ENCODE peak calls at places on chromosomes 5 and 9, in ten cellular contexts. One of them, this sample, is unnamed.

GRCh38 chr5:91474201-91474600 is 91.1 kb upstream of the ARRDC3 start:
- DNase-seq in NCI-H748 treated with DMSO at 0.1 percent for 48 hours: no peak
- DNase-seq in stimulated activated effector memory CD8-positive, alpha-beta T cell treated with anti-CD3 and anti-CD28 coated beads, Interleukin-12 subunit alpha, Interleukin-12 subunit beta, amount 100 ng/mL, for 72 hours: no peak
- DNase-seq in activated CD4-positive, alpha-beta T cell treated with anti-CD3 and anti-CD28 coated beads, Interleukin-2, amount 50 U/mL, for 4 hours: no peak
- DNase-seq in islet precursor cell: no peak
- DNase-seq in head of caudate nucleus: no peak
- DNase-seq in right atrium auricular region: no peak
- DNase-seq in NCI-H345: no peak
- DNase-seq in memory B cell: no peak
- DNase-seq in hepatocyte: no peak
- DNase-seq in this sample: no peak

GRCh38 chr9:20492772-20493171 is 129.5 kb downstream of the MLLT3 start:
- DNase-seq in NCI-H748 treated with DMSO at 0.1 percent for 48 hours: no peak
- DNase-seq in stimulated activated effector memory CD8-positive, alpha-beta T cell treated with anti-CD3 and anti-CD28 coated beads, Interleukin-12 subunit alpha, Interleukin-12 subunit beta, amount 100 ng/mL, for 72 hours: no peak
- DNase-seq in activated CD4-positive, alpha-beta T cell treated with anti-CD3 and anti-CD28 coated beads, Interleukin-2, amount 50 U/mL, for 4 hours: no peak
- DNase-seq in islet precursor cell: no peak
- DNase-seq in head of caudate nucleus: no peak
- DNase-seq in right atrium auricular region: no peak
- DNase-seq in NCI-H345: no peak
- DNase-seq in memory B cell: no peak
- DNase-seq in hepatocyte: no peak
- DNase-seq in this sample: no peak

GRCh38 chr5:155616779-155617392 is 603.3 kb downstream of the KIF4B start:
- DNase-seq in NCI-H748 treated with DMSO at 0.1 percent for 48 hours: peak
- DNase-seq in stimulated activated effector memory CD8-positive, alpha-beta T cell treated with anti-CD3 and anti-CD28 coated beads, Interleukin-12 subunit alpha, Interleukin-12 subunit beta, amount 100 ng/mL, for 72 hours: peak
- DNase-seq in activated CD4-positive, alpha-beta T cell treated with anti-CD3 and anti-CD28 coated beads, Interleukin-2, amount 50 U/mL, for 4 hours: peak
- DNase-seq in islet precursor cell: peak
- DNase-seq in head of caudate nucleus: peak
- DNase-seq in right atrium auricular region: no peak
- DNase-seq in NCI-H345: peak
- DNase-seq in memory B cell: peak
- DNase-seq in hepatocyte: peak
- DNase-seq in this sample: no peak

GRCh38 chr9:90053027-90053426 is 448.2 kb downstream of the GADD45G start:
- DNase-seq in NCI-H748 treated with DMSO at 0.1 percent for 48 hours: no peak
- DNase-seq in stimulated activated effector memory CD8-positive, alpha-beta T cell treated with anti-CD3 and anti-CD28 coated beads, Interleukin-12 subunit alpha, Interleukin-12 subunit beta, amount 100 ng/mL, for 72 hours: no peak
- DNase-seq in activated CD4-positive, alpha-beta T cell treated with anti-CD3 and anti-CD28 coated beads, Interleukin-2, amount 50 U/mL, for 4 hours: no peak
- DNase-seq in islet precursor cell: no peak
- DNase-seq in head of caudate nucleus: no peak
- DNase-seq in right atrium auricular region: no peak
- DNase-seq in NCI-H345: no peak
- DNase-seq in memory B cell: no peak
- DNase-seq in hepatocyte: no peak
- DNase-seq in this sample: no peak

GRCh38 chr5:67363963-67364362 is 167.4 kb upstream of the CD180 start:
- DNase-seq in NCI-H748 treated with DMSO at 0.1 percent for 48 hours: no peak
- DNase-seq in stimulated activated effector memory CD8-positive, alpha-beta T cell treated with anti-CD3 and anti-CD28 coated beads, Interleukin-12 subunit alpha, Interleukin-12 subunit beta, amount 100 ng/mL, for 72 hours: no peak
- DNase-seq in activated CD4-positive, alpha-beta T cell treated with anti-CD3 and anti-CD28 coated beads, Interleukin-2, amount 50 U/mL, for 4 hours: no peak
- DNase-seq in islet precursor cell: no peak
- DNase-seq in head of caudate nucleus: no peak
- DNase-seq in right atrium auricular region: no peak
- DNase-seq in NCI-H345: no peak
- DNase-seq in memory B cell: no peak
- DNase-seq in hepatocyte: no peak
- DNase-seq in this sample: no peak

GRCh38 chr9:122821278-122821952 is 7.0 kb downstream of the PDCL start:
- DNase-seq in NCI-H748 treated with DMSO at 0.1 percent for 48 hours: no peak
- DNase-seq in stimulated activated effector memory CD8-positive, alpha-beta T cell treated with anti-CD3 and anti-CD28 coated beads, Interleukin-12 subunit alpha, Interleukin-12 subunit beta, amount 100 ng/mL, for 72 hours: no peak
- DNase-seq in activated CD4-positive, alpha-beta T cell treated with anti-CD3 and anti-CD28 coated beads, Interleukin-2, amount 50 U/mL, for 4 hours: no peak
- DNase-seq in islet precursor cell: no peak
- DNase-seq in head of caudate nucleus: peak
- DNase-seq in right atrium auricular region: peak
- DNase-seq in NCI-H345: no peak
- DNase-seq in memory B cell: no peak
- DNase-seq in hepatocyte: no peak
- DNase-seq in this sample: peak

GRCh38 chr5:58854396-58854795 is 271.5 kb downstream of the RAB3C start:
- DNase-seq in NCI-H748 treated with DMSO at 0.1 percent for 48 hours: no peak
- DNase-seq in stimulated activated effector memory CD8-positive, alpha-beta T cell treated with anti-CD3 and anti-CD28 coated beads, Interleukin-12 subunit alpha, Interleukin-12 subunit beta, amount 100 ng/mL, for 72 hours: no peak
- DNase-seq in activated CD4-positive, alpha-beta T cell treated with anti-CD3 and anti-CD28 coated beads, Interleukin-2, amount 50 U/mL, for 4 hours: no peak
- DNase-seq in islet precursor cell: no peak
- DNase-seq in head of caudate nucleus: no peak
- DNase-seq in right atrium auricular region: no peak
- DNase-seq in NCI-H345: no peak
- DNase-seq in memory B cell: no peak
- DNase-seq in hepatocyte: no peak
- DNase-seq in this sample: no peak

GRCh38 chr5:33685873-33686550 is 205.8 kb downstream of the ADAMTS12 start:
- DNase-seq in NCI-H748 treated with DMSO at 0.1 percent for 48 hours: no peak
- DNase-seq in stimulated activated effector memory CD8-positive, alpha-beta T cell treated with anti-CD3 and anti-CD28 coated beads, Interleukin-12 subunit alpha, Interleukin-12 subunit beta, amount 100 ng/mL, for 72 hours: no peak
- DNase-seq in activated CD4-positive, alpha-beta T cell treated with anti-CD3 and anti-CD28 coated beads, Interleukin-2, amount 50 U/mL, for 4 hours: no peak
- DNase-seq in islet precursor cell: peak
- DNase-seq in head of caudate nucleus: no peak
- DNase-seq in right atrium auricular region: no peak
- DNase-seq in NCI-H345: no peak
- DNase-seq in memory B cell: no peak
- DNase-seq in hepatocyte: peak
- DNase-seq in this sample: no peak

GRCh38 chr5:110757118-110757729 is 18.4 kb downstream of the SLC25A46 start:
- DNase-seq in NCI-H748 treated with DMSO at 0.1 percent for 48 hours: peak
- DNase-seq in stimulated activated effector memory CD8-positive, alpha-beta T cell treated with anti-CD3 and anti-CD28 coated beads, Interleukin-12 subunit alpha, Interleukin-12 subunit beta, amount 100 ng/mL, for 72 hours: no peak
- DNase-seq in activated CD4-positive, alpha-beta T cell treated with anti-CD3 and anti-CD28 coated beads, Interleukin-2, amount 50 U/mL, for 4 hours: no peak
- DNase-seq in islet precursor cell: no peak
- DNase-seq in head of caudate nucleus: no peak
- DNase-seq in right atrium auricular region: no peak
- DNase-seq in NCI-H345: peak
- DNase-seq in memory B cell: no peak
- DNase-seq in hepatocyte: peak
- DNase-seq in this sample: peak

GRCh38 chr5:15003511-15003920 is 131.9 kb upstream of the ANKH start:
- DNase-seq in NCI-H748 treated with DMSO at 0.1 percent for 48 hours: peak
- DNase-seq in stimulated activated effector memory CD8-positive, alpha-beta T cell treated with anti-CD3 and anti-CD28 coated beads, Interleukin-12 subunit alpha, Interleukin-12 subunit beta, amount 100 ng/mL, for 72 hours: peak
- DNase-seq in activated CD4-positive, alpha-beta T cell treated with anti-CD3 and anti-CD28 coated beads, Interleukin-2, amount 50 U/mL, for 4 hours: peak
- DNase-seq in islet precursor cell: peak
- DNase-seq in head of caudate nucleus: peak
- DNase-seq in right atrium auricular region: peak
- DNase-seq in NCI-H345: peak
- DNase-seq in memory B cell: peak
- DNase-seq in hepatocyte: peak
- DNase-seq in this sample: peak

GRCh38 chr5:61332891-61333350 is 863 bp downstream of the ZSWIM6 start:
- DNase-seq in NCI-H748 treated with DMSO at 0.1 percent for 48 hours: no peak
- DNase-seq in stimulated activated effector memory CD8-positive, alpha-beta T cell treated with anti-CD3 and anti-CD28 coated beads, Interleukin-12 subunit alpha, Interleukin-12 subunit beta, amount 100 ng/mL, for 72 hours: peak
- DNase-seq in activated CD4-positive, alpha-beta T cell treated with anti-CD3 and anti-CD28 coated beads, Interleukin-2, amount 50 U/mL, for 4 hours: peak
- DNase-seq in islet precursor cell: peak
- DNase-seq in head of caudate nucleus: peak
- DNase-seq in right atrium auricular region: no peak
- DNase-seq in NCI-H345: no peak
- DNase-seq in memory B cell: peak
- DNase-seq in hepatocyte: peak
- DNase-seq in this sample: no peak

GRCh38 chr5:89967806-89968444 is 441.6 kb downstream of the CETN3 start:
- DNase-seq in NCI-H748 treated with DMSO at 0.1 percent for 48 hours: no peak
- DNase-seq in stimulated activated effector memory CD8-positive, alpha-beta T cell treated with anti-CD3 and anti-CD28 coated beads, Interleukin-12 subunit alpha, Interleukin-12 subunit beta, amount 100 ng/mL, for 72 hours: no peak
- DNase-seq in activated CD4-positive, alpha-beta T cell treated with anti-CD3 and anti-CD28 coated beads, Interleukin-2, amount 50 U/mL, for 4 hours: no peak
- DNase-seq in islet precursor cell: no peak
- DNase-seq in head of caudate nucleus: no peak
- DNase-seq in right atrium auricular region: no peak
- DNase-seq in NCI-H345: no peak
- DNase-seq in memory B cell: no peak
- DNase-seq in hepatocyte: no peak
- DNase-seq in this sample: peak

GRCh38 chr9:74775401-74775800 is 112.3 kb downstream of the TRPM6 start:
- DNase-seq in NCI-H748 treated with DMSO at 0.1 percent for 48 hours: no peak
- DNase-seq in stimulated activated effector memory CD8-positive, alpha-beta T cell treated with anti-CD3 and anti-CD28 coated beads, Interleukin-12 subunit alpha, Interleukin-12 subunit beta, amount 100 ng/mL, for 72 hours: no peak
- DNase-seq in activated CD4-positive, alpha-beta T cell treated with anti-CD3 and anti-CD28 coated beads, Interleukin-2, amount 50 U/mL, for 4 hours: no peak
- DNase-seq in islet precursor cell: no peak
- DNase-seq in head of caudate nucleus: no peak
- DNase-seq in right atrium auricular region: no peak
- DNase-seq in NCI-H345: no peak
- DNase-seq in memory B cell: no peak
- DNase-seq in hepatocyte: no peak
- DNase-seq in this sample: no peak

GRCh38 chr5:67414712-67415111 is 218.1 kb upstream of the CD180 start:
- DNase-seq in NCI-H748 treated with DMSO at 0.1 percent for 48 hours: no peak
- DNase-seq in stimulated activated effector memory CD8-positive, alpha-beta T cell treated with anti-CD3 and anti-CD28 coated beads, Interleukin-12 subunit alpha, Interleukin-12 subunit beta, amount 100 ng/mL, for 72 hours: no peak
- DNase-seq in activated CD4-positive, alpha-beta T cell treated with anti-CD3 and anti-CD28 coated beads, Interleukin-2, amount 50 U/mL, for 4 hours: no peak
- DNase-seq in islet precursor cell: no peak
- DNase-seq in head of caudate nucleus: no peak
- DNase-seq in right atrium auricular region: no peak
- DNase-seq in NCI-H345: no peak
- DNase-seq in memory B cell: no peak
- DNase-seq in hepatocyte: no peak
- DNase-seq in this sample: no peak